ENCODE peak calls at places on chromosome X, in nine cellular contexts. E is left ventricle myocardium inferior, G is K562, L is fibroblast of the aortic adventitia, K is Karpas-422, O is small intestine, B is SK-N-SH, Q is lung, C is GM06990. M is an unnamed sample.

GRCh38 chrX:23373129-23373804 is 38.6 kb downstream of the PTCHD1 start:
- DNase-seq in E (no peak), B (no peak), L (peak), C (no peak), O (no peak), Q (no peak), G (no peak), K (no peak), M (peak)

GRCh38 chrX:7852166-7852565 is 9.2 kb downstream of the VCX start:
- DNase-seq in Q (no peak), E (no peak), O (no peak), L (no peak), K (no peak), G (no peak), C (no peak), B (no peak), M (no peak)

GRCh38 chrX:24100713-24101112 is 46.0 kb downstream of the EIF2S3 start:
- DNase-seq in Q (no peak), E (no peak), G (no peak), B (no peak), O (no peak), K (no peak), C (no peak), L (peak), M (no peak)

GRCh38 chrX:136354201-136354600 is 53.4 kb downstream of the ADGRG4 start:
- DNase-seq in Q (no peak), B (no peak), C (no peak), K (no peak), O (no peak), E (no peak), L (no peak), G (no peak), M (no peak)

GRCh38 chrX:123219916-123220315 is 35.8 kb downstream of the GRIA3 start:
- DNase-seq in Q (no peak), E (peak), G (no peak), C (no peak), K (no peak), B (peak), L (no peak), O (no peak), M (no peak)

GRCh38 chrX:125202486-125203378 is 116.9 kb upstream of the TEX13C start:
- DNase-seq in O (no peak), Q (no peak), B (peak), C (no peak), K (no peak), L (no peak), E (peak), G (no peak), M (peak)

GRCh38 chrX:4622768-4623167 is 909.3 kb upstream of the PRKX start:
- DNase-seq in G (no peak), Q (no peak), O (no peak), C (no peak), K (no peak), L (no peak), B (no peak), E (no peak), M (no peak)

GRCh38 chrX:121858867-121859647 is 811.6 kb downstream of the GLUD2 start:
- DNase-seq in Q (no peak), G (no peak), E (no peak), L (no peak), B (no peak), K (no peak), C (no peak), O (no peak), M (no peak)

GRCh38 chrX:155086202-155086840 is 15.0 kb downstream of the BRCC3 start:
- DNase-seq in K (peak), C (no peak), L (peak), B (peak), G (peak), E (no peak), O (peak), Q (no peak), M (peak)

GRCh38 chrX:153903991-153904957 is at the start of gene AVPR2:
- DNase-seq in C (no peak), B (peak), Q (no peak), O (no peak), G (peak), K (peak), L (no peak), E (peak), M (no peak)

GRCh38 chrX:103742339-103742738 is 31.6 kb downstream of the TMEM31 start:
- DNase-seq in L (no peak), K (no peak), O (no peak), B (no peak), Q (no peak), C (no peak), G (no peak), E (no peak), M (no peak)

GRCh38 chrX:135420831-135421230 is 913 bp upstream of the SMIM10L2A start:
- DNase-seq in O (no peak), K (no peak), C (no peak), B (no peak), G (no peak), Q (no peak), L (no peak), E (no peak), M (peak)

GRCh38 chrX:76605390-76605789 is 177.9 kb downstream of the MAGEE1 start:
- DNase-seq in Q (no peak), L (no peak), C (no peak), O (no peak), B (no peak), G (no peak), E (no peak), K (no peak), M (no peak)

GRCh38 chrX:13868481-13869040 is 51.7 kb upstream of the GPM6B start:
- DNase-seq in Q (no peak), E (no peak), G (no peak), L (peak), K (no peak), C (no peak), B (no peak), O (no peak), M (no peak)

GRCh38 chrX:41720125-41720780 is 3.7 kb upstream of the GPR82 start:
- DNase-seq in G (no peak), L (peak), Q (no peak), E (no peak), K (no peak), O (peak), C (peak), B (no peak), M (peak)

GRCh38 chrX:14497184-14497666 is 32.1 kb upstream of the GLRA2 start:
- DNase-seq in Q (no peak), L (no peak), G (no peak), B (no peak), C (peak), E (no peak), K (no peak), O (peak), M (no peak)

GRCh38 chrX:153645151-153645550 is 1.9 kb upstream of the DUSP9 start:
- DNase-seq in L (no peak), K (no peak), G (no peak), B (no peak), Q (no peak), O (no peak), E (no peak), C (no peak), M (no peak)

GRCh38 chrX:120512627-120513026 is 43.5 kb upstream of the LAMP2 start:
- DNase-seq in L (no peak), C (no peak), K (no peak), Q (no peak), B (no peak), O (peak), E (no peak), G (no peak), M (no peak)

GRCh38 chrX:76109654-76110053 is 63.2 kb upstream of the PBDC1 start:
- DNase-seq in C (no peak), O (no peak), Q (no peak), L (no peak), G (peak), B (peak), E (no peak), K (no peak), M (no peak)

GRCh38 chrX:104112326-104112951 is at the start of gene ZCCHC18:
- DNase-seq in L (peak), E (peak), G (peak), Q (no peak), O (no peak), C (peak), B (peak), K (peak), M (peak)

GRCh38 chrX:119690921-119691716 is 1.8 kb downstream of the SEPTIN6 start:
- DNase-seq in C (no peak), L (peak), B (peak), K (no peak), O (no peak), Q (no peak), E (no peak), G (peak), M (no peak)

GRCh38 chrX:14616301-14616700 is 87.0 kb downstream of the GLRA2 start:
- DNase-seq in C (no peak), L (peak), O (peak), G (no peak), B (no peak), K (no peak), Q (no peak), E (no peak), M (no peak)

GRCh38 chrX:13081385-13082285 is 37.2 kb upstream of the FAM9C start:
- DNase-seq in E (no peak), G (no peak), B (no peak), Q (no peak), K (peak), C (peak), O (no peak), L (peak), M (no peak)

GRCh38 chrX:100994352-100995281 is 25.1 kb downstream of the ARL13A start:
- DNase-seq in B (no peak), O (peak), G (peak), C (peak), K (no peak), E (no peak), Q (no peak), L (peak), M (no peak)

GRCh38 chrX:42577936-42578335 is 200.0 kb downstream of the PPP1R2C start:
- DNase-seq in K (no peak), L (no peak), B (no peak), O (peak), G (no peak), E (no peak), Q (no peak), C (no peak), M (no peak)

GRCh38 chrX:75986980-75987379 is 185.9 kb upstream of the PBDC1 start:
- DNase-seq in K (no peak), Q (no peak), O (no peak), L (no peak), G (no peak), B (no peak), E (no peak), C (no peak), M (no peak)

GRCh38 chrX:68463880-68464279 is 30.6 kb upstream of the OPHN1 start:
- DNase-seq in K (no peak), L (no peak), Q (no peak), C (no peak), B (no peak), O (no peak), E (no peak), G (no peak), M (no peak)

GRCh38 chrX:134525086-134525792 is 65.3 kb downstream of the HPRT1 start:
- DNase-seq in C (no peak), L (no peak), O (no peak), G (no peak), E (no peak), Q (no peak), K (no peak), B (no peak), M (no peak)

DNA sequence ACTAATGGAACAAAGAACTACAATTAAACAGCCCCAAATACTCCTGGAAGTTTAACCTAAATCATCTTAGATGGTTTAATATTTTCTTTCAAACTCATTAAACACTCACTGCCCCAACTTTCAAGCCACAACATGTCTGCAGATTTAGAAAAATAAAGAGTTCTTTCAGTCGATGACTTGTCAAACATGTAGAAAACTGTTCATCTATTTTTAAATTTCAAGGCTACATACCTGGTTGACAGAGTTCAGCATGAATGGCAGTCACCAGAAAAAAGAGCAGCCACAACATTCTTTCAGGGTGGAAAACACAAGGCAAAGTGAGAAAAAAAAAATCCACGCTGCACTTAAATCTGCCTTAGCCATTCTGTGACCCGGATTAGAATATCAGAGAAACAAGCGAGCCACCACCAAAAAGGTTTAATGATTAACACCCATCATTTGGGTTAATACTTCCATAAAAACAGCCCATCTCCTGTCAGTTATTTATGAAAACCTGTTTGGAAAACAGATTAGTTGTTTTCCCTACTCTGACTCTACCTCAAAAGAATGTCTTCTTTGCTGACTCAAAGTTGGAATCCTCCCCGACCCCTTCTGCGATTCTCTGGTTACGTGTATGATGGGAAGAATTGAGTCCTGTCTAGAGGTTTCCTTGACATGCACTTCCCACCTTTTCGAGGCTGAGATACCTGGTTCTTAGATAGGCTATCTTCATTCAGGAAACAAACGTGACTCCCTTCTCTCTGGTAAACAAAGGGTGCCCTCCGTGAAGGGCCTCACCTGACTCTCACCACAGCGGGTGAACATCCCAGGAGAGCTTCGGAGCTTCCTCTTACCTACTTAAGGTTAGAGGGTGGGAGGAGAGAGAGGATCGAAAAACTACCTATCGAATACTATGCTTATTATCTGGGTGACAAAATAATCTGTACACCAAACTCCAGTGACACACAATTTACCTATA is at the start of gene CLTRN:
- DNase-seq in B (no peak), C (no peak), G (no peak), K (no peak), O (no peak), E (no peak), Q (no peak), L (no peak), M (no peak)
- H3K4me3 ChIP-seq in B (no peak), C (no peak), G (no peak), K (no peak), O (no peak), E (no peak), Q (no peak), L (no peak), M (no peak)

DNA sequence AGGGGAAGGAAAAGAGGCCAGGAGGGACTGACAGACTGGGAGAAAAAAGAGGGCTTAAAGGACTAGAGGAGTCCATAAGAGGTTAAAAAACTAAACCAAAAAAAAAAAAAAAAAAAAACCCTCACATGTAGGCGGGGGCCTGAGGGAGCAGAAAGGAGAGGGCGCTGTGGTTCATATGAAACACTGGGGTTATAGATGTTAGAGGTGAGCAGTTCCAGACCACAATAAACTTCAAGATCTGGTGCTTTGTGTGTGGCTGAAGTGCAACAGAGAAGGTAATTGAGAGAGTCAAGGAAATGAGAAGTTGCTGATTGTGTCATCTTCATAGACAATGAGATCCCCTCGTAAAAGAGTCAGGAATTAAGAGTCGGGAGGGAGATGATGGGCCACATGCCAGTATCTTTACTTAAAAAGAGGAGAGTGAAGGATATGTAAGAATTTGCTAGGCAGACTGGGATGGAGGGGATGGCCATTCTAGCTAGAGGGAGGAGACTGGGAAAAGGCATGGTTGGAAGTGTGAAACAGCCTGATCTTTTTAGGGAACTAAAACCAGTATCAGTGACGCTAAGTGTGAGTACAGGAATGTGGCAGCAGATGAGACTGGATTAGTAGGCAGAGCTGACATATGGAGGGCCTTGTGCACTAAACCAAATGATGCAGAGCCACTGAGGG is 18.4 kb upstream of the OGT start:
- DNase-seq in G (no peak), O (no peak), E (no peak), B (no peak), L (no peak), Q (no peak), K (no peak), C (peak), M (no peak)
- H3K4me3 ChIP-seq in G (no peak), O (no peak), E (no peak), B (no peak), L (no peak), Q (no peak), K (no peak), C (no peak), M (no peak)

GRCh38 chrX:31223817-31224216 is 152.0 kb upstream of the FTHL17 start:
- DNase-seq in O (no peak), Q (no peak), G (no peak), L (peak), E (no peak), C (peak), K (no peak), B (no peak), M (no peak)
- H3K4me3 ChIP-seq in O (no peak), Q (no peak), G (no peak), L (no peak), E (no peak), C (no peak), K (no peak), B (no peak), M (no peak)

GRCh38 chrX:66014084-66014483 is 25.8 kb downstream of the VSIG4 start:
- DNase-seq in C (no peak), E (no peak), B (no peak), L (no peak), Q (no peak), O (no peak), K (no peak), G (no peak), M (no peak)

GRCh38 chrX:66016905-66017658 is 22.8 kb downstream of the VSIG4 start:
- DNase-seq in E (no peak), K (no peak), B (no peak), C (no peak), O (no peak), Q (no peak), L (no peak), G (no peak), M (no peak)

GRCh38 chrX:66015906-66016689 is 23.8 kb downstream of the VSIG4 start:
- DNase-seq in E (no peak), B (no peak), O (no peak), K (no peak), Q (no peak), G (no peak), C (no peak), L (no peak), M (no peak)

GRCh38 chrX:66014560-66014959 is 25.3 kb downstream of the VSIG4 start:
- DNase-seq in E (no peak), B (no peak), K (no peak), L (no peak), C (no peak), G (no peak), O (no peak), Q (no peak), M (no peak)

DNA sequence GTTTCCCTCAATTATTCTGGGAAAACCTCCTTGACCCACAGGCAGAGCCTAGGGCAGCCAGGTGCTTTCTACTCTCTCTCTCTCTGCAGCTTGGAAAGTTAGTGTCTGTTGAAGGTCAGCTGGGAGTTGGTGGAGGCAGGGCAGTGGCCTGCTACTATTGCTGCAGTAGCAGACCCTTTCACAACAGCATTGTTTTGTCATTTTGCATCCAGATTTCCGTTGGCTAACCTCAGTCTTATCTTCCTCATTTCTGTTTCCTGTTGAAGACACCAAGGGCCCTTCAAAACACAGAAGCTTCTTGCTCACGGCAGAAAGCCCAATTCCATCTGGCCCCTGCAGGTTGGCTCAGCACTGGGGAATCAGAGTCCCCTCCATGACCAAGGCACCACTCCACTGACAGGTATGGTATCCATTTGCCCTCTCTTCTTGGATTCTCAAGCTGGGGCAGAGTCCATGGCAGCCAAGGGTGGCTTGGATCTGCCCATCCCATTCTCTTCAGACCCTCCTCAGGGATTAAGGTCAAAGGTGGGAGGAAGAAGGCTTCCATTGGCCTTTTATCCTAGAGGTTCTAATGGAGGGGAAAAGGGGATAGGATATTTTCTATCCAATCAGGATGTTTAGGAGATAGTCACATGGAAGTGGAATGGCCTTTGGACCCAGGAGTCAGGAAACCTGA is 24.6 kb downstream of the VSIG4 start:
- DNase-seq in G (peak), K (no peak), O (peak), L (no peak), Q (no peak), C (peak), B (no peak), E (peak), M (no peak)
- H3K4me3 ChIP-seq in G (peak), K (no peak), O (peak), L (no peak), Q (no peak), C (peak), B (no peak), E (peak), M (no peak)

DNA sequence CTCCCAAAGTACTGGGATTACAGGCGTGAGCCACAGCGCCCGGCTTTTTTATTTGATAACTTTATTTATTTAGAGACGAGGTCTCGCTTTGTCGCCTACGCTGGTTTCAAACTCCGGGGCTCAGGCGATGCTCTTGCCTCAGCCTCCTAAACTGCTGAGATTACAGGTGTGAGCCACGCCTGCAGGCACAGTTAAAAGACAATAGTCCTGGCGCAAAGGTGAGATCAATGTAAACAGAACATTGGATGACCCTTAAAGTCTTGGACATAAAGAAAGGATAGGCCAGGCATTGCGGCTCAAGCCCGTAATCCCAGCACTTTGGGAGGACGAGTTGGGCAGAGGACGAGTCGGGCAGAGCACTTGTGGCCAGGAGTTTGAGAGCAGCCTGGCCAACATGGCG is 2.8 kb upstream of the TXLNG start:
- DNase-seq in E (no peak), Q (no peak), B (no peak), C (no peak), G (no peak), O (no peak), L (no peak), K (no peak), M (no peak)
- H3K4me3 ChIP-seq in E (no peak), Q (no peak), B (no peak), C (no peak), G (no peak), O (no peak), L (no peak), K (no peak), M (no peak)

DNA sequence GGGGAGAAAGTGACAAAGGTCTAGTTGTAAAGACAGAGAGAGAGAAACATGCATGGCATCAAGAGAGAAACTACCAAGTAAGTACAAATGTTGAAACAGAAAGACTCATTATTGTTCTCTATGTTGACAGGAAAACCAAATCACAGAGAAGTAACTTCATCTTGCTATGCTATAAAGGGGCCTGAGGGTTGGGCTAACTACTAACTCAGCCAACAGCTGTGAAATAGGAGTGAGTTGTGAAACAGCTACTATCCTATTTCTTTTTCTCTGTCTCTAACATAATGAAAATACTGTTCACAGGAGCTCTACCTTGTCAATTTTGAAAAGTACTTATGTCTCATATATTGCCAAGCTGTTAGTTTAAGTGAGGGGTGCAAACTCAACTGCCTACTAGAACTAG is 65.0 kb downstream of the MTMR8 start:
- DNase-seq in O (no peak), B (no peak), Q (no peak), K (no peak), C (no peak), L (no peak), E (no peak), G (no peak), M (no peak)
- H3K4me3 ChIP-seq in O (no peak), B (no peak), Q (no peak), K (no peak), C (no peak), L (no peak), E (no peak), G (no peak), M (no peak)